ENCODE peak calls at places on chromosomes 2 and 18, in seven cellular contexts. W, M, K, V, Z, Y and J are unnamed samples.

GRCh38 chr2:60064687-60065361 is 488.6 kb downstream of the BCL11A start:
- DNase-seq in M (no peak), K (no peak), Z (no peak), Y (no peak), W (no peak), V (no peak), J (no peak)

GRCh38 chr2:105258835-105259350 is 17.4 kb downstream of the GPR45 start:
- DNase-seq in V (no peak), W (no peak), K (no peak), Y (no peak), Z (no peak), M (no peak), J (peak; percentile 51)

GRCh38 chr2:220664272-220665107 is 907.6 kb downstream of the EPHA4 start:
- DNase-seq in K (peak; percentile 89), Z (no peak), W (no peak), M (peak; percentile 81), Y (no peak), V (no peak), J (peak; percentile 43)

GRCh38 chr18:10015941-10016819 is 102.4 kb downstream of the VAPA start:
- DNase-seq in Y (no peak), M (peak; percentile 98), K (peak; percentile 90), W (no peak), V (no peak), Z (no peak), J (peak; percentile 99)

GRCh38 chr2:139867601-139868226 is 1087.5 kb upstream of the NXPH2 start:
- DNase-seq in W (no peak), K (no peak), M (no peak), Z (no peak), V (no peak), Y (no peak), J (no peak)

GRCh38 chr18:23401400-23402347 is 51.4 kb upstream of the RIOK3 start:
- DNase-seq in Z (no peak), W (peak; percentile 51), V (no peak), K (peak; percentile 61), Y (peak; percentile 38), M (peak; percentile 89), J (peak; percentile 68)

GRCh38 chr18:70291295-70291574 is 2.4 kb downstream of the SOCS6 start:
- DNase-seq in Y (no peak), V (no peak), K (no peak), W (no peak), M (no peak), Z (no peak), J (no peak)

GRCh38 chr2:207836526-207837133 is 66.9 kb upstream of the FZD5 start:
- DNase-seq in V (no peak), M (peak; percentile 38), K (no peak), W (peak; percentile 50), Y (no peak), Z (no peak), J (peak; percentile 45)

GRCh38 chr2:205752924-205753323 is 70.6 kb downstream of the NRP2 start:
- DNase-seq in V (no peak), K (no peak), W (no peak), M (no peak), Y (no peak), Z (no peak), J (no peak)

GRCh38 chr2:70124983-70125480 is 37.8 kb downstream of the PCBP1 start:
- DNase-seq in K (peak; percentile 51), W (peak; percentile 69), V (peak; percentile 84), M (peak; percentile 64), Z (peak; percentile 88), Y (peak; percentile 61), J (peak; percentile 42)

GRCh38 chr2:182543746-182544525 is 117.1 kb upstream of the PDE1A start:
- DNase-seq in Y (no peak), V (no peak), Z (no peak), K (no peak), W (no peak), M (no peak), J (no peak)

GRCh38 chr18:49561377-49562193 is at the start of gene LIPG:
- DNase-seq in M (peak; percentile 82), V (peak; percentile 23), Z (no peak), W (peak; percentile 93), K (peak; percentile 77), Y (peak; percentile 70), J (no peak)

GRCh38 chr2:191020742-191021381 is 6.9 kb upstream of the STAT1 start:
- DNase-seq in Y (peak; percentile 61), M (peak; percentile 88), V (peak; percentile 49), K (peak; percentile 91), W (peak; percentile 41), Z (peak; percentile 66), J (peak; percentile 93)

GRCh38 chr2:194819367-194819766 is 837.7 kb upstream of the SLC39A10 start:
- DNase-seq in M (no peak), V (no peak), Z (no peak), Y (no peak), K (no peak), W (no peak), J (no peak)

GRCh38 chr2:10977003-10977402 is 65.3 kb downstream of the KCNF1 start:
- DNase-seq in M (peak; percentile 18), K (peak; percentile 22), Z (peak; percentile 28), V (no peak), Y (no peak), W (no peak), J (no peak)

GRCh38 chr2:82790277-82791021 is 1668.6 kb downstream of the SUCLG1 start:
- DNase-seq in W (no peak), Z (no peak), V (no peak), Y (no peak), M (peak; percentile 91), K (peak; percentile 91), J (peak; percentile 50)

GRCh38 chr2:43121915-43122314 is 104.5 kb downstream of the ZFP36L2 start:
- DNase-seq in Z (no peak), W (no peak), Y (no peak), V (no peak), K (no peak), M (no peak), J (no peak)

GRCh38 chr2:189782221-189782671 is 1.9 kb downstream of the ORMDL1 start:
- DNase-seq in K (peak; percentile 28), Y (no peak), V (peak; percentile 18), M (peak; percentile 43), Z (no peak), W (no peak), J (peak; percentile 69)

GRCh38 chr18:23825978-23826405 is 136.7 kb downstream of the LAMA3 start:
- DNase-seq in V (no peak), Z (peak; percentile 93), K (peak; percentile 85), M (peak; percentile 94), W (no peak), Y (peak; percentile 52), J (peak; percentile 92)

GRCh38 chr2:133413863-133414262 is 154.4 kb downstream of the NCKAP5 start:
- DNase-seq in W (no peak), V (no peak), Z (no peak), K (no peak), M (no peak), Y (no peak), J (no peak)

GRCh38 chr2:219028996-219029828 is 12.1 kb downstream of the CFAP65 start:
- DNase-seq in W (no peak), V (no peak), M (no peak), K (no peak), Y (no peak), Z (no peak), J (no peak)

GRCh38 chr18:12302391-12303147 is 5.5 kb upstream of the TUBB6 start:
- DNase-seq in W (no peak), Z (peak; percentile 61), K (no peak), M (no peak), V (no peak), Y (no peak), J (no peak)

GRCh38 chr2:120691410-120691809 is 44.3 kb upstream of the GLI2 start:
- DNase-seq in M (no peak), Y (no peak), V (no peak), W (no peak), K (no peak), Z (no peak), J (no peak)

GRCh38 chr2:165015052-165015642 is 59.8 kb upstream of the SLC38A11 start:
- DNase-seq in Z (no peak), V (no peak), W (peak; percentile 68), M (peak; percentile 76), Y (peak; percentile 62), K (peak; percentile 61), J (peak; percentile 57)

GRCh38 chr2:216635701-216636541 is 2.7 kb downstream of the IGFBP2 start:
- DNase-seq in K (no peak), M (no peak), Z (no peak), W (no peak), Y (no peak), V (no peak), J (no peak)

GRCh38 chr2:226172939-226173338 is 626.7 kb downstream of the IRS1 start:
- DNase-seq in W (no peak), Z (no peak), Y (no peak), M (no peak), V (no peak), K (no peak), J (no peak)

GRCh38 chr2:151860613-151861146 is 32.5 kb upstream of the ARL5A start:
- DNase-seq in K (no peak), V (no peak), W (no peak), Y (no peak), M (no peak), Z (no peak), J (peak; percentile 33)

GRCh38 chr2:148969585-148970180 is 68.8 kb upstream of the LYPD6B start:
- DNase-seq in V (no peak), Z (no peak), Y (no peak), W (no peak), M (no peak), K (no peak), J (no peak)

GRCh38 chr2:120869036-120869435 is 133.4 kb downstream of the GLI2 start:
- DNase-seq in V (no peak), Y (no peak), K (no peak), M (no peak), W (no peak), Z (no peak), J (no peak)

GRCh38 chr2:84373391-84373790 is 85.7 kb downstream of the SUCLG1 start:
- DNase-seq in Y (no peak), M (no peak), V (no peak), W (no peak), Z (no peak), K (no peak), J (no peak)
- TF ChIP-seq CTCF in Y (no peak), M (no peak), V (no peak), W (no peak), Z (no peak), K (no peak), J (no peak)

DNA sequence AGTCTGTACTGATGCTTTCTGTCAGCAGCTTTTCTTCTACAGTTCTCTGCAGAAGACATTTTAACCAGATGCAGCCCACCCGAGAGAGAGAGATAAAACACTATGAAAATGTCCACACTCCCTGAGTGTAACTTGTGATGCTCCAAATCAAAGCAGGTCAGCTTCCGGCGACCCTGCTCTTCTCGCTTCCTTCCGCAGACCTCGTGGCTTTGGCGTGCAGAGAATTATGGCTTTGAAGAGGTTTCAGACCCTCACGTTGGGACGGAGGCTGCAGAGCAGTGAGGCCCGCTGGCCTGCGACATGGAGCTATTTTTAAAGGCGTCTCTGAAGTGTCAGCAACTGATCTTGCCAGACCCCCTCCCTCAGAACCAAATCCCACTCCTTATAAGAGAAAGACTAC is 41.8 kb downstream of the TMEM163 start:
- DNase-seq in Y (no peak), M (no peak), W (no peak), Z (no peak), V (no peak), K (no peak), J (no peak)
- H3K4me3 ChIP-seq in Y (no peak overlapping the region), M (no peak overlapping the region), W (no peak overlapping the region), Z (no peak overlapping the region), V (no peak overlapping the region), K (no peak overlapping the region), J (no peak overlapping the region)

GRCh38 chr2:170822292-170822884 is 5.7 kb downstream of the GAD1 start:
- DNase-seq in Y (no peak), V (no peak), K (no peak), Z (no peak), M (no peak), W (no peak), J (no peak)
- TF ChIP-seq CTCF in Y (no peak), V (peak; percentile 39), K (peak; percentile 10), Z (no peak), M (peak; percentile 26), W (no peak), J (peak; percentile 21)

GRCh38 chr2:68727698-68728375 is 6.8 kb upstream of the ARHGAP25 start:
- DNase-seq in K (no peak), Y (no peak), M (no peak), Z (no peak), W (no peak), V (no peak), J (peak; percentile 57)
- H3K4me3 ChIP-seq in K (no peak overlapping the region), Y (no peak overlapping the region), M (no peak overlapping the region), Z (no peak overlapping the region), W (no peak overlapping the region), V (no peak overlapping the region), J (no peak overlapping the region)